ENCODE peak calls at places on chromosomes 13 and 19, in five cellular contexts. U, W, M, Y and R are unnamed samples. For H3K4me1 and H3K27me3, the result is how much of the 10 kb centered on the place peaks cover.

GRCh38 chr19:32530773-32531172 is 50.2 kb upstream of the PDCD5 start:
- DNase-seq in U (no peak), W (no peak), M (no peak), Y (no peak), R (no peak)

GRCh38 chr13:45178349-45179142 is 22.3 kb downstream of the KCTD4 start:
- DNase-seq in U (peak), W (no peak), M (peak), Y (no peak), R (no peak)

GRCh38 chr13:95540848-95541247 is 11.7 kb upstream of the CLDN10 start:
- DNase-seq in U (no peak), W (no peak), M (no peak), Y (peak), R (no peak)

GRCh38 chr19:51971624-51972023 is 15.0 kb downstream of the ZNF350 start:
- DNase-seq in U (peak), W (no peak), M (peak), Y (peak), R (peak)

GRCh38 chr13:111230385-111230930 is 90.0 kb upstream of the TEX29 start:
- DNase-seq in U (no peak), W (no peak), M (no peak), Y (no peak), R (no peak)

GRCh38 chr13:32164622-32165268 is 133.2 kb downstream of the FRY start:
- DNase-seq in U (peak), W (no peak), M (peak), Y (peak), R (no peak)

GRCh38 chr13:77397636-77398035 is 70.7 kb upstream of the MYCBP2 start:
- DNase-seq in U (peak), W (no peak), M (peak), Y (no peak), R (no peak)

GRCh38 chr19:58317481-58318072 is 9.2 kb upstream of the ZSCAN22 start:
- DNase-seq in U (peak), W (no peak), M (peak), Y (peak), R (no peak)

GRCh38 chr13:49086711-49087110 is 111.0 kb downstream of the FNDC3A start:
- DNase-seq in U (peak), W (no peak), M (peak), Y (no peak), R (no peak)

GRCh38 chr13:49084961-49085360 is 109.2 kb downstream of the FNDC3A start:
- DNase-seq in U (no peak), W (no peak), M (no peak), Y (no peak), R (peak)

DNA sequence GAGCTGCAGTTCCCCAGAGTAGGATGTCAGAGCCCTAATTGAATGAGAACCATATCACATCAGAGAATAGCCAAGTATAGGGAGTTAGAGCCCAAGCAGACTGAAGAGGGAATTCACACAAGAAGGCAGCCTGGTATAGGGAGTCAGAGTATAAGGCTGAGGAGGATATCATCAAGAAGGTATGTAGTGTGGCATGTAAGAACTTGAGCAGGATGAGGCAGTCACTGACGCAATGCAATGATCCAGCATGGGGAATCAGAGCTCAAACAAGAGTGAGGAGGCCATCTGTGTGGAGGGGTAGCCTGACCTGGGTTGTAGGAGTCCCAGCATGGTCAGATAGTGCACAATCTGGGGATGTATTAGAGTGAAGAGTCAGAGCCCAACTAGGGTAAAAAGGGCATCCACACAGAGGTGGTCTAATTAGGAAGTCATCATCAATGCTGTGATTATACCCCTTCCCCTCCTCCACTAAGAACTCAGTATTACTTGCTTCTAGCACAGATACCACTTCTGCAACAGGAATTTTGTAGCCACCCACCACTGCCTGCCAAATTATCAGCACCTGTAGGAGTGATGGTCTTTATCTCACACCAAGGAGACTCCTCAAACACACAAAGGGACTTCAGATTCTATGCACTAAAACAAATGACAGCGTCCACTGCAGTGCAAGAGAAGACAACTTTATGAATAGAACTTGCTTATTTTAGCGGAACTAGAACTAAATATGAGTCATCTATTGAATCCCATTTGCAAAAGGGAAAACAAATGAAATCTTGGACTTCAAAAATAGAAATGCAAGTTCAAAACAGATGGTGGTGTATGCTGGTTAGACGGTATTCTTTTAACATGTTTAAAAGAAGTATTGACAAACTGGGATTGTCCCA is 107.2 kb downstream of the FNDC3A start:
- DNase-seq in U (peak), W (no peak), M (peak), Y (no peak), R (peak)
- H3K27ac ChIP-seq in U (no peak), W (no peak), M (no peak), Y (no peak), R (peak)

GRCh38 chr19:13022859-13023636 is 27.8 kb downstream of the NFIX start:
- DNase-seq in U (peak), W (peak), M (peak), Y (peak), R (peak)
- H3K4me1 ChIP-seq in U (under half), W (under half), M (under half), Y (half or more), R (under half)

DNA sequence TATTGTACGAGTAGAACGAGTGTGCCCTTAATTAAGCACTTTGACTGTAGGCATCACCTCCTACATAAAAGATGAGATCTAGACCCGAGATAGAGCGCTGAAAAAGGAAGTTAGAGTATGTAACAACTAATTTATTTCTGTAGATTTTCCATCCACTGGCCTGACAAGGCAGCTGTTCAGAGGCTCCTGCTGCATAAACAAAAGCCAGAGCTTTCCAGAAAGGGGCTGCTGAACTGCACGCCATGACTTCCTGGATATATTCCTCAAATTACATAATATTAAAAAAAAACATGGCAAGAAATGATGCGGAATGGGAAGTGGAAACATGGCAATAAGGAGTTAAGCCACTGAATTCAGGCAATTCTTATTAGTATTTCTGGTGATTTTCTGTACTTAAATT is 89.7 kb downstream of the AKAP11 start:
- DNase-seq in U (peak), W (no peak), M (no peak), Y (no peak), R (no peak)
- H3K27me3 ChIP-seq in U (under half), W (under half), M (under half), Y (under half), R (under half)

DNA sequence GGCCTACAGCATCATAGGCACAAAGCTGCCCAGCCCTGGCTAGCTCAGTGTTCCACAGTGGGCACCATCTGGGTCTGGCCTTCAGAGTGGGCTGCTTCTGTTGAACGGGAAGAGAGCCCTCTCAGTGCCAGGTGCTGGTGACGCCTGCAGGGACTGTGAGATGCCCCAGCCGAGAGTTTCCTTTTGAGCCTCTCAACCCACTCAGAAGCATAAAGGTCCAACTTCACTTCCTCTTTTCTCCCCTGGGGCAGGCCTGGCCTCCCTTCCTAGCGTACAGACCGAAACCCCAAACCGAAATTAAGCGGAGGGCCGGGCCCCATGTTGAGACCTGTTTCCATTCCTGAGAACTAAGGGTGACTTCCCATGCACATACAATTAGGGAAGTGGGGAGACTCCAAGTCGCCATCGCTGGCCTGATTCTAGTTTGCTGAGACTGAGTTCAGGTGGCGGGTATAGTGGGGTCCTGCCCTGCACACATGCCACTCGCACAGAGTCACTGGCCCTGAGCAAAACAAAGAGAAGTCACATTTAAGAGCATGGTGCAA is 6.9 kb downstream of the RAB8A start:
- DNase-seq in U (no peak), W (peak), M (no peak), Y (no peak), R (no peak)
- H3K27ac ChIP-seq in U (no peak), W (no peak), M (no peak), Y (no peak), R (no peak)

GRCh38 chr19:33795370-33796163 is 1.1 kb upstream of the KCTD15 start:
- DNase-seq in U (peak), W (peak), M (peak), Y (peak), R (peak)
- H3K4me1 ChIP-seq in U (under half), W (under half), M (under half), Y (under half), R (under half)

DNA sequence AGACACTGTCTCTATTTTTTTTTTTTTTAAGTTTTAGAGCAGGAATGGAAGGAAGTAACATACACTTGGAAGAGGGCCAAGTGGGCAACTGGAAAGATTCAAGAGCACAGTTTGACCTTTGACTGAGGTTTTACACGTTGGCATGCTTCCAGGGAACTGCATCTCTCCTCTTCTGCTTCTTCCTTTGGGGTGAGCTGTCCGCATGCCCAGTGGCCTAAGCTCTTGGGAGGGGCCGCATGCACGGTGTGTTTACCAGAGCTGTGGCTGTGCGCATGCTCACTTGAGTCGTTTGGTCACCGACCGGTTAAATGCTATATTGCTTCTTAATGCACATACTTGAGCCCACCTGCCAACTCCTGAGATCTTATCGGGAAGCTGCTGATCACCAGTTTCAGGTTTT is 727.7 kb downstream of the UQCRFS1 start:
- DNase-seq in U (peak), W (peak), M (no peak), Y (no peak), R (no peak)
- H3K27me3 ChIP-seq in U (under half), W (under half), M (under half), Y (under half), R (under half)

GRCh38 chr13:33244907-33245287 is 40.7 kb downstream of the STARD13 start:
- DNase-seq in U (no peak), W (no peak), M (no peak), Y (no peak), R (peak)
- H3K27ac ChIP-seq in U (no peak), W (no peak), M (peak), Y (no peak), R (peak)

GRCh38 chr19:430701-431100 is 21.8 kb upstream of the C2CD4C start:
- DNase-seq in U (no peak), W (no peak), M (no peak), Y (no peak), R (no peak)
- H3K4me1 ChIP-seq in U (under half), W (under half), M (under half), Y (under half), R (under half)